ENCODE peak calls at places on chromosome 10, in four cellular contexts. J, B, C and A are unnamed samples.

GRCh38 chr10:116947838-116948529 is 57.0 kb downstream of the SHTN1 start:
- DNase-seq in J (peak), B (peak), C (peak), A (no peak)

GRCh38 chr10:16828114-16828568 is 10.9 kb upstream of the RSU1 start:
- DNase-seq in J (peak), B (peak), C (peak), A (peak)

GRCh38 chr10:97782455-97783228 is 10.8 kb upstream of the SFRP5 start:
- DNase-seq in J (no peak), B (no peak), C (no peak), A (no peak)

GRCh38 chr10:119849031-119849789 is 23.4 kb downstream of the MCMBP start:
- DNase-seq in J (no peak), B (no peak), C (no peak), A (no peak)

GRCh38 chr10:6128591-6129383 is 40.0 kb downstream of the RBM17 start:
- DNase-seq in J (peak), B (no peak), C (no peak), A (no peak)

GRCh38 chr10:24737001-24737400 is 13.3 kb upstream of the ARHGAP21 start:
- DNase-seq in J (no peak), B (no peak), C (no peak), A (no peak)

GRCh38 chr10:71085689-71086438 is 126.5 kb upstream of the UNC5B start:
- DNase-seq in J (peak), B (no peak), C (no peak), A (no peak)

GRCh38 chr10:110151467-110151866 is 55.9 kb upstream of the MXI1 start:
- DNase-seq in J (peak), B (no peak), C (peak), A (no peak)

GRCh38 chr10:76461024-76461423 is 1029.6 kb downstream of the LRMDA start:
- DNase-seq in J (no peak), B (no peak), C (no peak), A (no peak)

GRCh38 chr10:125060851-125061556 is 99.4 kb downstream of the CTBP2 start:
- DNase-seq in J (peak), B (peak), C (peak), A (peak)

GRCh38 chr10:69278446-69278963 is at the start of gene HK1:
- DNase-seq in J (no peak), B (no peak), C (no peak), A (no peak)

GRCh38 chr10:102643346-102644065 is 773 bp upstream of the TRIM8 start:
- DNase-seq in J (peak), B (peak), C (peak), A (peak)

GRCh38 chr10:75244487-75245353 is 9.0 kb upstream of the COMTD1 start:
- DNase-seq in J (no peak), B (no peak), C (peak), A (no peak)

GRCh38 chr10:131533846-131534526 is 222.5 kb upstream of the TCERG1L start:
- DNase-seq in J (no peak), B (no peak), C (peak), A (no peak)

GRCh38 chr10:22369433-22370072 is 24.3 kb downstream of the SPAG6 start:
- DNase-seq in J (no peak), B (peak), C (peak), A (no peak)

GRCh38 chr10:44325157-44325556 is 59.7 kb downstream of the CXCL12 start:
- DNase-seq in J (peak), B (no peak), C (peak), A (no peak)

GRCh38 chr10:113420733-113421200 is 132.1 kb upstream of the HABP2 start:
- DNase-seq in J (no peak), B (no peak), C (peak), A (no peak)

GRCh38 chr10:408223-408622 is 273.0 kb downstream of the ZMYND11 start:
- DNase-seq in J (peak), B (no peak), C (peak), A (no peak)

GRCh38 chr10:97081621-97082235 is 104.0 kb downstream of the SLIT1 start:
- DNase-seq in J (peak), B (peak), C (peak), A (peak)

GRCh38 chr10:60186315-60187071 is 203.2 kb downstream of the ANK3 start:
- DNase-seq in J (no peak), B (no peak), C (peak), A (no peak)

GRCh38 chr10:130301026-130301892 is 165.1 kb downstream of the GLRX3 start:
- DNase-seq in J (no peak), B (no peak), C (no peak), A (no peak)

GRCh38 chr10:118823256-118823907 is 68.6 kb upstream of the CACUL1 start:
- DNase-seq in J (no peak), B (no peak), C (no peak), A (no peak)

GRCh38 chr10:117488004-117488403 is 54.5 kb upstream of the EMX2 start:
- DNase-seq in J (no peak), B (no peak), C (no peak), A (no peak)

GRCh38 chr10:46020871-46021553 is 9.4 kb downstream of the NCOA4 start:
- DNase-seq in J (no peak), B (no peak), C (no peak), A (no peak)

GRCh38 chr10:74171625-74172024 is 20.6 kb downstream of the ADK start:
- DNase-seq in J (no peak), B (no peak), C (no peak), A (no peak)

GRCh38 chr10:73099141-73099540 is 2.5 kb upstream of the P4HA1 start:
- DNase-seq in J (no peak), B (no peak), C (no peak), A (no peak)

GRCh38 chr10:94614558-94614957 is 69.0 kb downstream of the HELLS start:
- DNase-seq in J (no peak), B (no peak), C (no peak), A (no peak)

GRCh38 chr10:130766716-130767115 is 544.8 kb downstream of the TCERG1L start:
- DNase-seq in J (no peak), B (no peak), C (no peak), A (no peak)

GRCh38 chr10:29454250-29454649 is 165.4 kb downstream of the LYZL1 start:
- DNase-seq in J (no peak), B (no peak), C (no peak), A (no peak)

GRCh38 chr10:107971973-107972372 is 807.5 kb upstream of the SORCS1 start:
- DNase-seq in J (peak), B (no peak), C (peak), A (no peak)

GRCh38 chr10:21532694-21533576 is 1.1 kb upstream of the MLLT10 start:
- DNase-seq in J (no peak), B (no peak), C (no peak), A (no peak)

GRCh38 chr10:71211053-71211452 is 1.3 kb upstream of the UNC5B start:
- DNase-seq in J (no peak), B (no peak), C (no peak), A (no peak)

GRCh38 chr10:51170518-51171245 is 96.4 kb downstream of the PRKG1 start:
- DNase-seq in J (no peak), B (no peak), C (peak), A (no peak)

DNA sequence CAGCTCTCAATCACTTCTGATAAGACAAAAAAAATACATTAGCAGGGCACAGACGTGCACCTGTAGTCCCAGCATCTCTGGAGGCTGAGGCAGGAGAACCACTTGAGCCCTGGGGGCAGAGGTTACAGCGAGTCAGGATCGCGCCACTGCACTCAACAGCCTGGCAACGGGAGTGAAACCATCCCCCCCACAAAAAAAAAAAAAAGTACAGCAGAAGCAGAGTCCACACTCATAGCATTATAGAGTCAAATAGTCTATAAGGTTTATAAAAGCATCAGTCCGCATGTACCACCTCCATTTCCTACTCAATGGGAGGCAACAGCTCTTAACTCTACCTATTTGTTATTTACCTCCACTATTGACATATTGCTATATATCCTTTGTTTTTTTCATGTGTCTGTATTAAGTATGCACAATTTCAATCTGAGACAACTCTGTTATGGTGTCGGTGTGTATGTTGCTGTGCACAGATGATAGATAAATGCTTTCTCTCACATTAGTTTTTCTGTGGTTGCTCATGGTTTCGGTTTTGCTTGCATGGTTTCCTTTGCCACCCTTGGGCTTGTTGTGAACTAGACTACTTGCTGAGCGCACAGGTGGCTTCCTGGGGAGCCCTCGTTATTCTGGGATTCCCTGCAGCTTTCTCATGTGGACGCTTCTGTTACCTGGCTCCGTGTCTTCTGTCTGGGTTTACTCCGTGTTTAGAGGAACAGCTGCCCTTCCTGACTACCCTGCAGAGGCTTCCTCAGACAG is 40.4 kb downstream of the PROSER2 start:
- DNase-seq in J (no peak), B (no peak), C (no peak), A (peak)
- H3K4me2 ChIP-seq in J (no peak), B (no peak), C (no peak), A (peak)

DNA sequence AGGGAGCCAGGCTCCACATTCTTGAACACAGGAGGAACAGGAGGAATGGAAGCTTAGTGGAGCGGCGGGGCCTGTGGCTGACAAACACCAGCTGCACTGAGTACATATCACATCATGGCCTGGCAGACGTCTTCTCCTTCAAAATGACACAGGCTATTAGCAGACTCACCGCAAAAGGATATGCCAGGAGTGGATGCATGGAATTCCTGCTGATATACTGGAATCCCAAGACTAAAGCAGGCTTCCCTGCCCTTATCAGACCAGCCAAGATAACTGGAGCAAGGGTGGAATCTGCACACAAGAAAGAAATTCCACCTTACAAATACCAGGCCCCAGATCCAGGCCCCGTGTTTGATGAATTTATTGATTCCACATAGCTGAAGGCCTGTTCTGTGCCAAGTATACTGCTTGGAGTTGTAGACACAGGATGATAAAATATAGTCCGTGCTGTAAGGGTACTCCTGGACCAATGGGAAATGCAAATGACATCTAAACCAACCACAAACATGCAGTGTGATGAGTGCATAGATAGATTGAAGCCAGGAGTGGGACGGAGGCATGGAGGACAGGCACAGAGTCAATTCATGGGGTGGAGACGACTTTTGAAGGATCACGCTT is 480.5 kb upstream of the ZMIZ1 start:
- DNase-seq in J (peak), B (no peak), C (no peak), A (no peak)
- H3K4me2 ChIP-seq in J (peak), B (no peak), C (no peak), A (no peak)

DNA sequence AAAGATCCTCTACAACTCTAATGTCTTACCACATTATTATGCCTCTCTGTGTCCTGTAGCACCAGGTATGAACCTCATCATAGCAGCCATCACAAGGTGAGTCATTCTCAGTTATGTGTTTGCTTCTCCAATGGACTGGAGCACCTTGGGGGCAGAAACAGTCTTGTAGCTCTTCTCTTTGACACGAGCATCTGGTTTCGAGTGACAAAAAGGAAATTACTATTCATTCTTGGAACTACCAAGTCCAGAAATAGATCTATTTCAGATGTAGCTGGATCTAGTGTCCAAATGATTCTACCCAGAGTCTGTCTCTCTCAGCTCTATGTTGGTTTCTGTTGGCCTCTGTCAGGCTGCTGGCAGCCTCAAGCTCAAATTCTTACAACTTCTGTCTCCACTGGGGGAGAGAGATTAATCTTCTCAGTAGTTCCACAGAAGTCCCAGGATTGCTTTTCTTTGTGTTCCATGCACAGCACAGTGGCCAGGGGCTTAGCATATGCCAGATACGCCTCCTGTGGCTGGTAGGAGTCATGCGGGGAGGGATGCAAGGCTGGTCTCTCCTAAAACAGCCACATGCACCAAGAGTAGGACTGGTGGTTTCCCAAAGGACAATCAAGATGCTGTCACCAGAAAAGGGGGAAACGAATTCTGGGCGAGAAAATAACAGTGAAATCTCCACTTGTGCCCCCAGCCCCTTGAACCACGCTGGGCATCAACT is 37.2 kb upstream of the PAPSS2 start:
- DNase-seq in J (no peak), B (no peak), C (peak), A (no peak)
- H3K4me2 ChIP-seq in J (no peak), B (no peak), C (peak), A (no peak)

GRCh38 chr10:58278962-58279307 is 10.0 kb downstream of the CISD1 start:
- DNase-seq in J (no peak), B (no peak), C (no peak), A (no peak)

GRCh38 chr10:58280485-58280884 is 11.5 kb downstream of the CISD1 start:
- DNase-seq in J (no peak), B (no peak), C (peak), A (no peak)

GRCh38 chr10:58275261-58275660 is 6.3 kb downstream of the CISD1 start:
- DNase-seq in J (peak), B (no peak), C (no peak), A (no peak)

GRCh38 chr10:58278274-58278961 is 9.5 kb downstream of the CISD1 start:
- DNase-seq in J (no peak), B (no peak), C (no peak), A (peak)

DNA sequence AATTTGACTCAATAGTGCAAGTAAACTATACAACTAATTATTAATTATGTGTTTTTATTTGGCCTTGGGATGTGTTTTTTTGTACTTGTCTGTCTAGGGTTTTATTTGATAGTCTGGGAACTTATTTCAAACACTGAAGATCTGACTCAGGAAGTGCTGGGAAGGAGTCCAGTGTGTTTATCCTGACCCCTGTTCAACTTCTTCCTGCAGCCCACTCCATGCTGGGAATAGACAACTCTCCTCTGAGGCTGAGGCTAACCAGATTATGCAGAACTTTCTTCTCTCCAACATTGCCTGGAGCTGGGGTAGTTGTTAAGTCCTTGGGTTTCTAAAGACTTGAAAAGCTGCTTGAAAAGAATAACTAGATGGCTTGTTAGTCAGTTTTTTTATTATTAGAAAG is 6.9 kb downstream of the CISD1 start:
- DNase-seq in J (peak), B (no peak), C (no peak), A (no peak)
- H3K4me2 ChIP-seq in J (peak), B (no peak), C (no peak), A (no peak)

GRCh38 chr10:79937661-79938226 is 11.2 kb downstream of the SFTPD start:
- DNase-seq in J (no peak), B (no peak), C (no peak), A (no peak)
- H3K4me2 ChIP-seq in J (no peak), B (no peak), C (no peak), A (no peak)

GRCh38 chr10:67802767-67803538 is 35.0 kb downstream of the DNAJC12 start:
- DNase-seq in J (peak), B (no peak), C (no peak), A (no peak)
- H3K4me2 ChIP-seq in J (peak), B (no peak), C (no peak), A (no peak)

GRCh38 chr10:18737236-18737635 is 78.0 kb downstream of the ARL5B start:
- DNase-seq in J (no peak), B (no peak), C (peak), A (no peak)

GRCh38 chr10:18743926-18744325 is 84.7 kb downstream of the ARL5B start:
- DNase-seq in J (no peak), B (no peak), C (no peak), A (no peak)

GRCh38 chr10:18737841-18738240 is 78.6 kb downstream of the ARL5B start:
- DNase-seq in J (no peak), B (no peak), C (peak), A (no peak)

GRCh38 chr10:18735711-18736110 is 76.5 kb downstream of the ARL5B start:
- DNase-seq in J (no peak), B (no peak), C (no peak), A (peak)

GRCh38 chr10:18738835-18739234 is 79.6 kb downstream of the ARL5B start:
- DNase-seq in J (no peak), B (no peak), C (peak), A (no peak)
- H3K4me2 ChIP-seq in J (no peak), B (no peak), C (no peak), A (no peak)

GRCh38 chr10:95987685-95988426 is 55.5 kb upstream of the CCNJ start:
- DNase-seq in J (no peak), B (no peak), C (no peak), A (no peak)
- H3K4me2 ChIP-seq in J (no peak), B (no peak), C (no peak), A (no peak)

GRCh38 chr10:58023341-58024073 is 244.2 kb downstream of the IPMK start:
- DNase-seq in J (peak), B (no peak), C (peak), A (no peak)
- H3K4me2 ChIP-seq in J (peak), B (peak), C (peak), A (no peak)

DNA sequence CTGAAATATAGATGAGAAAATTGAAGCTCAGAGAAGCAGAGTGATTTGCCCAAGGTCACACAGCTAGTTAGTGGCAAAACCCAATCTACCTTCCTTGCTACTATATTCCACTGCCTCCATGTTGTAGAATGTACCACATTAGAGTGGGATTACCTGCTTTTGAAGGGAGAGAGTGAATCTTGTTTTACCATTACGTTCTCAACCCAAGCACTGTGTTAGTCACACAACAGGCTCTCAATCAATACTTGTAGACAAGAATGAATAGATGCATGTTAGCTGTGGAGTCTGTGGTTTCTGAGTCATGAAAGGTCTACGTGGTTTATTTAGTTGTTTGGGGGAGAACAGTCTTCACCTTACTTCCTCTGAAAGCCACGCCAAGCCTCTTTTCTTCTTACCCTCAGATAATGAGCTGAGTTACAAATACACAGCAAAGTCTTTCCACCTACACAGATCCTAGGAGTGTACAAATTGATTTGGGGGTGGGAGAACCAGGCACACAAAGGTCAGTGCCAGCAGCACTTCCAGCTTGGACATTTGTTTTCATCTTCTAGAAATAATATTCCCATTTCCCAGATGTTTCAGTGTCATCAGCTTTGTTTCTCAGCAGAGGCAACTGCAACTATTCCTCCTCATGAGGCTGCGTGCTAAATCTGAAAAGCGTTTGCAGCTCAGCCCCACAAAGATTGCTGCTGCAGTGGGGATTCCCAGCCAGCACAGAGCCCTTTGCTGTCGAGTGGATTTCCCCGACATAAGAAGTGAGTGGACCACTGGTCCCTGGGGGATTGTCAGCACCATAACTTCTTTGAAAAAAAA is 71.5 kb upstream of the ADO start:
- DNase-seq in J (no peak), B (peak), C (peak), A (no peak)
- H3K4me2 ChIP-seq in J (no peak), B (peak), C (peak), A (no peak)